ENCODE peak calls at places on chromosomes 13 and 19, in six cellular contexts. S is heart left ventricle, H is fibroblast of the aortic adventitia, F is body of pancreas, T is neural crest cell, V is tibial nerve. C is an unnamed sample.

GRCh38 chr19:45162464-45163143 is 1.8 kb upstream of the NKPD1 start:
- DNase-seq in T (no peak), S (no peak), V (no peak), F (no peak), H (no peak), C (no peak)

GRCh38 chr13:46210362-46211083 is 1.2 kb upstream of the LRRC63 start:
- DNase-seq in S (no peak), H (no peak), F (no peak), V (no peak), T (no peak), C (no peak)

GRCh38 chr19:10112037-10112751 is 701 bp downstream of the P2RY11 start:
- DNase-seq in F (no peak), T (no peak), S (no peak), V (no peak), H (no peak), C (peak)

GRCh38 chr13:107866007-107866665 is 349.2 kb downstream of the LIG4 start:
- DNase-seq in H (no peak), F (peak), T (peak), S (no peak), V (no peak), C (no peak)

GRCh38 chr19:33365676-33366075 is 7.8 kb upstream of the CEBPG start:
- DNase-seq in F (no peak), H (no peak), V (no peak), S (no peak), T (no peak), C (no peak)

GRCh38 chr19:44856438-44857083 is 10.5 kb downstream of the NECTIN2 start:
- DNase-seq in H (no peak), V (no peak), T (no peak), F (peak), S (peak), C (no peak)

GRCh38 chr13:49060698-49061387 is 85.1 kb downstream of the FNDC3A start:
- DNase-seq in F (no peak), T (no peak), V (no peak), H (peak), S (no peak), C (no peak)

GRCh38 chr13:59488436-59488835 is 675.3 kb downstream of the DIAPH3 start:
- DNase-seq in T (no peak), H (no peak), F (no peak), V (no peak), S (no peak), C (no peak)

GRCh38 chr13:110912651-110913051 is 2.2 kb downstream of the ANKRD10 start:
- DNase-seq in S (no peak), F (peak), H (peak), V (no peak), T (no peak), C (no peak)

GRCh38 chr19:3210347-3211017 is 14.0 kb upstream of the CELF5 start:
- DNase-seq in H (peak), S (no peak), V (peak), T (peak), F (peak), C (peak)

GRCh38 chr19:18173054-18173571 is 500 bp upstream of the IFI30 start:
- DNase-seq in H (peak), V (peak), S (peak), T (no peak), F (peak), C (no peak)

GRCh38 chr13:50080158-50080855 is 65.1 kb downstream of the KCNRG start:
- DNase-seq in S (peak), H (peak), V (peak), F (peak), T (peak), C (no peak)

GRCh38 chr19:3722443-3723109 is 14.4 kb downstream of the TJP3 start:
- DNase-seq in F (peak), T (no peak), H (no peak), S (no peak), V (no peak), C (no peak)

GRCh38 chr13:94228781-94229180 is 250.7 kb downstream of the DCT start:
- DNase-seq in T (no peak), F (no peak), S (no peak), V (no peak), H (peak), C (no peak)

GRCh38 chr19:48308695-48309586 is 16.4 kb upstream of the EMP3 start:
- DNase-seq in H (no peak), S (no peak), T (no peak), V (no peak), F (no peak), C (no peak)

GRCh38 chr13:27476943-27477681 is 26.7 kb upstream of the MTIF3 start:
- DNase-seq in T (no peak), V (no peak), H (peak), S (no peak), F (peak), C (no peak)

GRCh38 chr13:39422845-39423565 is 180.0 kb downstream of the LHFPL6 start:
- DNase-seq in V (no peak), T (no peak), S (no peak), F (no peak), H (peak), C (no peak)

GRCh38 chr19:58558623-58559274 is 338 bp upstream of the UBE2M start:
- DNase-seq in T (peak), V (peak), H (peak), S (peak), F (peak), C (peak)

GRCh38 chr13:90352763-90353162 is 994.7 kb upstream of the MIR17HG start:
- DNase-seq in H (no peak), F (no peak), V (no peak), S (no peak), T (no peak), C (no peak)

GRCh38 chr13:90360785-90361184 is 986.7 kb upstream of the MIR17HG start:
- DNase-seq in F (no peak), H (no peak), V (no peak), S (no peak), T (no peak), C (no peak)

GRCh38 chr13:90355162-90355751 is 992.2 kb upstream of the MIR17HG start:
- DNase-seq in F (no peak), V (no peak), H (no peak), S (no peak), T (no peak), C (no peak)
- TF ChIP-seq CTCF in F (no peak), V (no peak), H (no peak), S (no peak), T (no peak), C (no peak)

GRCh38 chr13:97026759-97027555 is 32.7 kb upstream of the OXGR1 start:
- DNase-seq in S (no peak), H (peak), V (no peak), T (no peak), F (no peak), C (no peak)

GRCh38 chr13:97028441-97029299 is 34.4 kb upstream of the OXGR1 start:
- DNase-seq in H (peak), T (peak), V (peak), S (peak), F (peak), C (no peak)

GRCh38 chr13:97030705-97031452 is 36.6 kb upstream of the OXGR1 start:
- DNase-seq in H (peak), S (no peak), V (no peak), F (no peak), T (no peak), C (no peak)
- TF ChIP-seq CTCF in H (peak), S (peak), V (no peak), F (no peak), T (peak), C (peak)

DNA sequence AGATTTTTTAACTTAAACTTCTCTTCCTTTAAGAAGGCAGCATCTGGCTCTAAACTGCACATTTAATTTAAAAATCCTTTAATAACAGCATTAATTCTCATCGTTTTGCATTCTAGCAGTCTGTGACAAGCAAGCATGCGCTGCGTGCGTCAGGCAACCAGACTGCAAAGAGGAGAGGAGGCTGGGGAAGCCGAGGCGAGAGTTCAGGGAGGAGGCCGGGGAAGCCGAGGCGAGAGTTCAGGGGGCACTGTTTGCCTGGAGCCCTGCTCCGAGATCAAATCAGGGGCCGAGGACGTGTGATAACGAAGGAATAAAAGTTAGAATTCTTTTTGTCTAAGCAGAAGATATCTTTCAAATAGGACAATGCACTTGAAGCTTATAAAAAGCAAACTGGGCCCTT is 435.7 kb downstream of the EFNB2 start:
- DNase-seq in V (no peak), S (no peak), T (peak), H (no peak), F (no peak), C (no peak)
- TF ChIP-seq CTCF in V (no peak), S (no peak), T (no peak), H (no peak), F (no peak), C (no peak)

GRCh38 chr13:61954092-61954491 is 538.4 kb upstream of the PCDH20 start:
- DNase-seq in F (no peak), V (no peak), T (no peak), S (no peak), H (no peak), C (no peak)
- TF ChIP-seq CTCF in F (no peak), V (no peak), T (peak), S (peak), H (no peak), C (peak)

DNA sequence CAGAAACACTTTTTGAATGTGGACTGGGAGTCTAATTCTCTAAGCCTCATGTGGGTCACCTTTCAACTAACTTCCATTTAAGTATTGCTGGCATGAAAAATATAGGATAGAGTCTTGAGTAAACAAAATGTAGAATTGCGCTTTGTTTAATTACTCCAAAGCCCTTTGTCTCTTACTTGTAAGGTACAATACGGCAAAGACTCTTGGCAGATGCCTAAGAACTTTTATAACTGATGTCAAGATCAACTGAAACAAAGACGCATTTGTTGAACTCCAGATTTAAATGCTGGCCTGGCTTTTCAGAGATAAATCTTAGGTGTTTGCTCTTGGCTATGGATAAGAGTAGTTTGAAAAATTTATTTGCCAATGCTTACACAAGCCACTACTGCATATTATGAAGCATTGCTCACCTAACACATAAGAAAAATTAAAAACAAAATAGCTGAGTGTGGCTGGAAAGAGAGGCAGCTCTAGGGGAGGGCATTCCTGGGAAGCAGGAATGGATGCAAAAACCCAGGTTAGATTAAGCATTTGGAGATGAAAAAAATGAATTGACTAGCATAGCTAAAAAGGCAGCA is 107.3 kb upstream of the STARD13 start:
- DNase-seq in T (no peak), S (no peak), H (no peak), V (no peak), F (no peak), C (no peak)
- TF ChIP-seq CTCF in T (no peak), S (no peak), H (no peak), V (no peak), F (no peak), C (no peak)